ENCODE peak calls at places on chromosomes 11 and 22, in five cellular contexts. P is astrocyte, X is PC-9, D is cardiac fibroblast, O is AG10803. B is an unnamed sample.

GRCh38 chr22:47396515-47396914 is 634.1 kb downstream of the TBC1D22A start:
- DNase-seq in P (no peak), X (no peak), D (no peak), O (no peak), B (no peak)

GRCh38 chr11:88103337-88104206 is 71.7 kb downstream of the RAB38 start:
- DNase-seq in P (peak), X (peak), D (peak), O (peak), B (peak)

GRCh38 chr11:17314232-17314547 is 37.4 kb upstream of the NCR3LG1 start:
- DNase-seq in P (peak), X (no peak), D (peak), O (peak), B (no peak)

GRCh38 chr11:72229925-72230763 is 5.6 kb downstream of the INPPL1 start:
- DNase-seq in P (no peak), X (no peak), D (no peak), O (no peak), B (no peak)

GRCh38 chr11:73465019-73465675 is 88.9 kb downstream of the RELT start:
- DNase-seq in P (peak), X (no peak), D (peak), O (peak), B (no peak)

GRCh38 chr22:19844423-19845368 is 10.0 kb downstream of the GNB1L start:
- DNase-seq in P (peak), X (peak), D (peak), O (peak), B (no peak)

GRCh38 chr11:29333993-29334780 is 682.6 kb downstream of the KCNA4 start:
- DNase-seq in P (peak), X (no peak), D (peak), O (peak), B (no peak)

GRCh38 chr11:77249427-77249826 is 52.1 kb downstream of the GDPD4 start:
- DNase-seq in P (peak), X (peak), D (no peak), O (no peak), B (no peak)

GRCh38 chr11:63909621-63910506 is 7.1 kb downstream of the RCOR2 start:
- DNase-seq in P (no peak), X (no peak), D (no peak), O (no peak), B (no peak)

GRCh38 chr11:20634044-20634443 is 34.6 kb downstream of the SLC6A5 start:
- DNase-seq in P (no peak), X (no peak), D (no peak), O (no peak), B (no peak)

GRCh38 chr11:130499828-130500227 is 51.4 kb downstream of the ADAMTS15 start:
- DNase-seq in P (peak), X (no peak), D (no peak), O (peak), B (no peak)

GRCh38 chr11:32137869-32138268 is 47.0 kb downstream of the RCN1 start:
- DNase-seq in P (no peak), X (no peak), D (no peak), O (no peak), B (no peak)

GRCh38 chr11:95827661-95828060 is 37.4 kb downstream of the CEP57 start:
- DNase-seq in P (no peak), X (no peak), D (peak), O (peak), B (no peak)

GRCh38 chr11:46026616-46027293 is 94.5 kb downstream of the PHF21A start:
- DNase-seq in P (peak), X (no peak), D (peak), O (peak), B (no peak)

GRCh38 chr11:72641900-72642814 is 32.1 kb downstream of the PDE2A start:
- DNase-seq in P (no peak), X (peak), D (peak), O (peak), B (no peak)

GRCh38 chr11:35083181-35084061 is 55.5 kb upstream of the CD44 start:
- DNase-seq in P (peak), X (peak), D (peak), O (peak), B (peak)

GRCh38 chr22:45421349-45422057 is 8.0 kb downstream of the RIBC2 start:
- DNase-seq in P (no peak), X (no peak), D (no peak), O (no peak), B (no peak)

GRCh38 chr11:66188580-66188979 is 79.9 kb upstream of the RAB1B start:
- DNase-seq in P (peak), X (no peak), D (peak), O (peak), B (no peak)

GRCh38 chr22:27714076-27714475 is 87.5 kb downstream of the MN1 start:
- DNase-seq in P (no peak), X (no peak), D (no peak), O (no peak), B (no peak)

GRCh38 chr11:64620286-64620962 is 29.4 kb downstream of the SLC22A12 start:
- DNase-seq in P (no peak), X (no peak), D (peak), O (no peak), B (no peak)

GRCh38 chr11:118230088-118230487 is 5.3 kb upstream of the JAML start:
- DNase-seq in P (no peak), X (no peak), D (no peak), O (no peak), B (no peak)

GRCh38 chr11:87405843-87406242 is 368.1 kb downstream of the TMEM135 start:
- DNase-seq in P (no peak), X (no peak), D (no peak), O (peak), B (no peak)

GRCh38 chr11:94722735-94723134 is 45.4 kb upstream of the AMOTL1 start:
- DNase-seq in P (no peak), X (no peak), D (no peak), O (no peak), B (no peak)

GRCh38 chr11:12411806-12412727 is 34.7 kb downstream of the PARVA start:
- DNase-seq in P (peak), X (peak), D (peak), O (peak), B (no peak)

GRCh38 chr22:37283393-37283937 is 1.2 kb downstream of the CYTH4 start:
- DNase-seq in P (no peak), X (no peak), D (no peak), O (no peak), B (no peak)

GRCh38 chr11:72353861-72354260 is 80.5 kb downstream of the CLPB start:
- DNase-seq in P (no peak), X (peak), D (peak), O (no peak), B (no peak)

GRCh38 chr11:18367431-18367830 is 26.9 kb upstream of the LDHA start:
- DNase-seq in P (no peak), X (no peak), D (peak), O (peak), B (no peak)

GRCh38 chr11:65710424-65710823 is 1.6 kb upstream of the KAT5 start:
- DNase-seq in P (no peak), X (no peak), D (no peak), O (no peak), B (no peak)

GRCh38 chr22:29257751-29258181 is 10.0 kb downstream of the RHBDD3 start:
- DNase-seq in P (no peak), X (no peak), D (no peak), O (no peak), B (no peak)

GRCh38 chr11:134412508-134413333 is 679 bp upstream of the B3GAT1 start:
- DNase-seq in P (no peak), X (no peak), D (no peak), O (no peak), B (no peak)
- H3K4me3 ChIP-seq in P (no peak), X (no peak), D (no peak), O (no peak), B (no peak)

GRCh38 chr11:926341-926916 is 759 bp downstream of the AP2A2 start:
- DNase-seq in P (peak), X (no peak), D (peak), O (peak), B (no peak)
- TF ChIP-seq CTCF in P (no peak), X (no peak), D (no peak), O (no peak), B (no peak)

DNA sequence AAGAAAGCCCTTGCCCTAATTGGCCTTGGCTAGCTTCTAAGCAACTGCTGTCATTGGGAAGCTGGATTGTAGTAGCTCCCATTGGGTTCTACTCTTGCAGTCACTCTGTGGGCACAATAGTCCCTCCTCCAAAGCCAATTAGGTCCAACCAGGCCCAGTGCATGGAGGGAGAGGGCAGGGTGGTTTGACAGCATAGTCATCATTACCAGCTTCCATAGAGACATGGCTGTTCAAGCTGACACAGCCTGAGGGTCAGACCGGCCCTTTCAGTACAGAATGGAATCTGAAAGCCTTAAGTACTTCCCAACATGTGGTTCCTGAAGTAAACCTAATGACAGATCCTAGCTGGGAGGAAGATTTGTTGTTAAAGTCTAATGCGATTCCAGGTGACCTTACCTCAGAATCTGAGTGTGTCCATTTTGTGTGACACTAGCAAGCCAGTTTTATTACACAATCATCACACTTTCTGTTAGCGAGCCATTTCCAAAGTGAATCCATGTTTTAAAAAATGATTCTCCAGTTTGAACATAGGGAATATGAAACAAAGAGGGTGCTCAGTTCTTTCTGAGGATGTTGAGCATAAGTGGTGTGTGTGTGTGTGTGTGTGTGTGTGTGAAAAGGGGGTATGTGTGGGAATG is 6.9 kb downstream of the PLET1 start:
- DNase-seq in P (no peak), X (no peak), D (no peak), O (no peak), B (no peak)
- H3K4me3 ChIP-seq in P (no peak), X (no peak), D (no peak), O (no peak), B (no peak)

GRCh38 chr11:44171518-44171917 is 76.0 kb downstream of the EXT2 start:
- DNase-seq in P (peak), X (no peak), D (no peak), O (no peak), B (no peak)
- TF ChIP-seq CTCF in P (no peak), X (no peak), D (no peak), O (no peak), B (no peak)

GRCh38 chr11:14259870-14260269 is 99.1 kb downstream of the RRAS2 start:
- DNase-seq in P (no peak), X (no peak), D (no peak), O (no peak), B (no peak)

GRCh38 chr11:14261094-14261493 is 97.9 kb downstream of the RRAS2 start:
- DNase-seq in P (no peak), X (no peak), D (no peak), O (no peak), B (no peak)

GRCh38 chr11:14262271-14262846 is 96.6 kb downstream of the RRAS2 start:
- DNase-seq in P (no peak), X (no peak), D (no peak), O (no peak), B (no peak)

GRCh38 chr11:14258177-14258935 is 100.6 kb downstream of the RRAS2 start:
- DNase-seq in P (peak), X (no peak), D (peak), O (peak), B (no peak)

GRCh38 chr11:14259186-14259784 is 99.7 kb downstream of the RRAS2 start:
- DNase-seq in P (no peak), X (no peak), D (no peak), O (no peak), B (no peak)
- H3K4me3 ChIP-seq in P (no peak), X (no peak), D (no peak), O (no peak), B (no peak)

DNA sequence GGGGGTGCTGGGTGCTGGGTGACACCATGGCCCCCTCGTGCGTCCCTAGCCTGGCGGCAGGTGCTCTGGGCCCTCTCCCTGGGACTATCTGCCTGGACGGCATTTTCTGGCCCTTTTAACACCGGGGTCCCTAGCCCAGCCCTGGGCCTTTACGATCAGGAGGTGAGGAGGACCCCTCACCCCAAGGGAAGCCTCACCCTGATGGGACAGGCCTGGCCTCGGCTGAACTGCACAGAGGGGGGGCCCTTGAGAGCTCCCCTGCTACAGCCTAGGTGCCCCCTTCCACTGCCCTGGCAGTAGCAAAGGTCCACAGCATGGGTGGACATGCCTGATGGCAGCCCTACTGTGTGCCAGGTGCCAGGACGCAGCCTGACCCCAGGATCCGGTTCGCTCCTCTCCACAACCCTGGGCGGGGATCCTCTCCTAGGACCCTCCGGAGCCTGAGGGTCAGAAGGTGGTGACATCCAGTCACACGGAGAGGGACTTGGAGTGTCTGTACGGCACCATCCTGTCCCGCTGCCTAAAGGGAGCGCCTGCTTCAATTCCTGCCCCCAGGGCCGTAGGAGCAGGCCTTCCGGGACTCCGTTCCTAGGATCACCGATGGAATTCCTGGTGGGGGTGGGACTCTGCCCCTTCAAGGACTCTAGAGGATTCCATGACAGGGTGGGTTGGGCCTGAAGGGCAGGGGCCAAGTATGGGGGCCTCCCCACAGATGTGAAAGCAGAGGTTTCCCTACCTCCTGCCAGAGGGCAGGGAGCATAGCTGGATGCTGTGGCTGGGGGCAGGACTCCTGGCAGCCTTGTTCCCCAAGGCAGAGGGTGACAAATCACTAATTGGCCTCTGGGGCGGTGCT is 33.0 kb upstream of the TH start:
- DNase-seq in P (no peak), X (no peak), D (no peak), O (no peak), B (no peak)
- TF ChIP-seq CTCF in P (no peak), X (no peak), D (no peak), O (no peak), B (no peak)

DNA sequence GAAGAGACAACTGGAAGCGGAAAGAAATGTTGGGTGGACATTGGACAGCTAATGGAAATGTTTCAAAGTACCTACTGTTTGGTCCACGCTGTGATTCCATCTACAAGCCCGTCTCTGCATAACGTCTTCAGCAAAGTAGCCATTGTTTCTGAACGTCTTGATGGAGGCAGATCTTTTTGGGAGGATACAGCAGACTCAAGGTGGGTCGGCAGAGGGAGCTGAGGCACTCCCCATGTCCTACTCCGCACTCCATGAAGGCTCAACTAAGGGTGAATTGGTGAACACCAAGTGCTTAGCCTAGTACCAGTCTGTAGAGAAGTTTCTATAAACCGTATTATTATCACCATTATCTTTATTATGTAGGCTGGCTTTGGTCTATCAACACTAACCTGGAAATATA is 45.8 kb downstream of the PRR5L start:
- DNase-seq in P (no peak), X (no peak), D (no peak), O (no peak), B (no peak)
- H3K4me3 ChIP-seq in P (no peak), X (no peak), D (no peak), O (no peak), B (no peak)

GRCh38 chr11:61482513-61482912 is 26.0 kb upstream of the LRRC10B start:
- DNase-seq in P (no peak), X (peak), D (no peak), O (no peak), B (no peak)
- TF ChIP-seq CTCF in P (peak), X (peak), D (peak), O (peak), B (peak)

GRCh38 chr22:39530136-39530535 is 2.4 kb downstream of the RPS19BP1 start:
- DNase-seq in P (no peak), X (no peak), D (no peak), O (no peak), B (no peak)
- H3K4me3 ChIP-seq in P (no peak), X (no peak), D (no peak), O (no peak), B (peak)

GRCh38 chr11:103609117-103610066 is 427.0 kb upstream of the DDI1 start:
- DNase-seq in P (peak), X (peak), D (peak), O (peak), B (no peak)
- TF ChIP-seq CTCF in P (peak), X (peak), D (peak), O (peak), B (peak)

B was measured in GM12864.